ENCODE peak calls at places on chromosome 12, in four cellular contexts. B is mammary epithelial cell; E is stimulated activated naive CD4-positive, alpha-beta T cell; H is glutamatergic neuron. P is an unnamed sample.

GRCh38 chr12:114013601-114014345 is 47.6 kb upstream of the RBM19 start:
- DNase-seq in H (no peak), E (no peak), B (peak; percentile 1), P (peak; percentile 32)

GRCh38 chr12:126492181-126492580 is 1426.9 kb downstream of the AACS start:
- DNase-seq in B (no peak), H (no peak), E (no peak), P (no peak)

GRCh38 chr12:15405601-15406000 is 83.3 kb downstream of the PTPRO start:
- DNase-seq in H (no peak), B (no peak), E (no peak), P (no peak)

GRCh38 chr12:104966677-104967076 is 8.6 kb upstream of the SLC41A2 start:
- DNase-seq in H (no peak), B (no peak), E (no peak), P (no peak)

GRCh38 chr12:115722181-115722580 is 555.3 kb downstream of the MED13L start:
- DNase-seq in B (no peak), E (no peak), H (no peak), P (no peak)

GRCh38 chr12:48925218-48925871 is at the start of gene FKBP11:
- DNase-seq in B (peak; percentile 20), H (peak; percentile 60), E (peak; percentile 41), P (peak; percentile 74)

GRCh38 chr12:4881665-4882064 is 28.0 kb upstream of the KCNA1 start:
- DNase-seq in H (no peak), B (no peak), E (no peak), P (no peak)

GRCh38 chr12:101501410-101502045 is 26.4 kb downstream of the SPIC start:
- DNase-seq in H (no peak), B (no peak), E (no peak), P (no peak)

GRCh38 chr12:96487214-96487613 is 2.2 kb upstream of the CFAP54 start:
- DNase-seq in H (no peak), B (peak; percentile 81), E (no peak), P (no peak)

GRCh38 chr12:55025508-55025907 is 5.7 kb downstream of the NEUROD4 start:
- DNase-seq in E (no peak), H (no peak), B (no peak), P (no peak)

GRCh38 chr12:102740157-102741032 is 176.6 kb downstream of the PAH start:
- DNase-seq in H (no peak), B (peak; percentile 1), E (no peak), P (no peak)

GRCh38 chr12:25186788-25187397 is 8.1 kb downstream of the DNAI7 start:
- DNase-seq in E (no peak), H (no peak), B (peak; percentile 33), P (no peak)

GRCh38 chr12:89216141-89216952 is 136.0 kb downstream of the DUSP6 start:
- DNase-seq in H (no peak), E (no peak), B (no peak), P (no peak)

GRCh38 chr12:53223391-53224267 is 8.4 kb downstream of the RARG start:
- DNase-seq in H (no peak), E (peak; percentile 37), B (peak; percentile 56), P (peak; percentile 61)

GRCh38 chr12:76220980-76221379 is 127.2 kb downstream of the BBS10 start:
- DNase-seq in H (no peak), B (no peak), E (no peak), P (no peak)

GRCh38 chr12:62481843-62482540 is 15.4 kb downstream of the MON2 start:
- DNase-seq in E (no peak), B (no peak), H (no peak), P (no peak)

GRCh38 chr12:6463211-6463610 is 7.3 kb downstream of the VAMP1 start:
- DNase-seq in B (no peak), E (peak; percentile 30), H (no peak), P (no peak)

GRCh38 chr12:120432772-120433525 is 5.0 kb upstream of the COX6A1 start:
- DNase-seq in E (no peak), H (no peak), B (no peak), P (no peak)

GRCh38 chr12:104355630-104356029 is 52.1 kb downstream of the EID3 start:
- DNase-seq in H (no peak), E (no peak), B (no peak), P (no peak)

GRCh38 chr12:20370001-20370381 is 1.7 kb downstream of the PDE3A start:
- DNase-seq in E (no peak), H (no peak), B (no peak), P (peak; percentile 31)

GRCh38 chr12:46831335-46832083 is 5.7 kb upstream of the SLC38A4 start:
- DNase-seq in H (peak; percentile 56), B (no peak), E (no peak), P (peak; percentile 16)

P was measured in SK-N-SH.